ENCODE peak calls at places on chromosome 19, in ten cellular contexts. N, K, H, Q, Y, E, R, J, G and U are unnamed samples.

GRCh38 chr19:43812259-43812658 is 10.0 kb upstream of the LYPD5 start:
- DNase-seq in N (no peak), K (no peak), H (no peak), Q (no peak), Y (no peak), E (no peak), R (no peak), J (no peak), G (no peak), U (no peak)

GRCh38 chr19:19372656-19373416 is 32.6 kb upstream of the GATAD2A start:
- DNase-seq in N (peak; percentile 80), K (peak; percentile 48), H (peak; percentile 65), Q (no peak), Y (peak; percentile 38), E (peak; percentile 32), R (peak; percentile 58), J (no peak), G (no peak), U (no peak)

GRCh38 chr19:34853369-34853768 is 73.3 kb upstream of the ZNF30 start:
- DNase-seq in N (no peak), K (no peak), H (no peak), Q (no peak), Y (no peak), E (no peak), R (no peak), J (no peak), G (no peak), U (no peak)

GRCh38 chr19:12364391-12365093 is 941 bp downstream of the ZNF442 start:
- DNase-seq in N (peak; percentile 12), K (peak; percentile 16), H (peak; percentile 30), Q (peak; percentile 19), Y (peak; percentile 15), E (peak; percentile 22), R (peak; percentile 5), J (no peak), G (no peak), U (peak; percentile 20)

GRCh38 chr19:41792513-41793413 is 3.6 kb upstream of the CEACAM3 start:
- DNase-seq in N (peak; percentile 13), K (peak; percentile 30), H (peak; percentile 84), Q (peak; percentile 55), Y (peak; percentile 74), E (peak; percentile 71), R (peak; percentile 33), J (peak; percentile 28), G (no peak), U (peak; percentile 25)

GRCh38 chr19:355134-355533 is 10.5 kb upstream of the MIER2 start:
- DNase-seq in N (no peak), K (no peak), H (no peak), Q (no peak), Y (no peak), E (no peak), R (no peak), J (no peak), G (no peak), U (no peak)

GRCh38 chr19:18428173-18428836 is 9.1 kb downstream of the SSBP4 start:
- DNase-seq in N (no peak), K (no peak), H (no peak), Q (no peak), Y (no peak), E (no peak), R (no peak), J (no peak), G (no peak), U (no peak)

GRCh38 chr19:31338069-31338767 is 11.0 kb downstream of the TSHZ3 start:
- DNase-seq in N (peak; percentile 68), K (peak; percentile 49), H (peak; percentile 89), Q (no peak), Y (peak; percentile 79), E (peak; percentile 82), R (peak; percentile 92), J (peak; percentile 43), G (no peak), U (peak; percentile 48)

GRCh38 chr19:48578891-48579290 is 26.9 kb downstream of the SULT2B1 start:
- DNase-seq in N (no peak), K (peak; percentile 47), H (no peak), Q (no peak), Y (no peak), E (no peak), R (no peak), J (no peak), G (no peak), U (no peak)

GRCh38 chr19:57800696-57801095 is 14.0 kb downstream of the ZNF552 start:
- DNase-seq in N (no peak), K (no peak), H (peak; percentile 34), Q (no peak), Y (no peak), E (no peak), R (no peak), J (no peak), G (no peak), U (no peak)

GRCh38 chr19:4977299-4978174 is 8.6 kb downstream of the KDM4B start:
- DNase-seq in N (no peak), K (peak; percentile 91), H (no peak), Q (no peak), Y (no peak), E (peak; percentile 84), R (peak; percentile 93), J (peak; percentile 49), G (no peak), U (no peak)

GRCh38 chr19:12720851-12721655 is 2.7 kb downstream of the TNPO2 start:
- DNase-seq in N (no peak), K (peak; percentile 5), H (peak; percentile 43), Q (no peak), Y (peak; percentile 26), E (peak; percentile 20), R (peak; percentile 28), J (peak; percentile 33), G (no peak), U (no peak)

GRCh38 chr19:41682437-41682836 is 5.6 kb downstream of the CEACAM7 start:
- DNase-seq in N (no peak), K (no peak), H (no peak), Q (no peak), Y (no peak), E (no peak), R (no peak), J (no peak), G (no peak), U (no peak)

GRCh38 chr19:42090687-42091086 is 14.7 kb downstream of the ZNF574 start:
- DNase-seq in N (no peak), K (no peak), H (no peak), Q (no peak), Y (no peak), E (no peak), R (no peak), J (no peak), G (no peak), U (no peak)

GRCh38 chr19:6766357-6767080 is 716 bp downstream of the SH2D3A start:
- DNase-seq in N (no peak), K (no peak), H (no peak), Q (no peak), Y (no peak), E (no peak), R (no peak), J (no peak), G (no peak), U (no peak)

GRCh38 chr19:5395541-5395940 is 54.9 kb upstream of the PTPRS start:
- DNase-seq in N (no peak), K (no peak), H (no peak), Q (no peak), Y (no peak), E (no peak), R (no peak), J (no peak), G (no peak), U (no peak)

DNA sequence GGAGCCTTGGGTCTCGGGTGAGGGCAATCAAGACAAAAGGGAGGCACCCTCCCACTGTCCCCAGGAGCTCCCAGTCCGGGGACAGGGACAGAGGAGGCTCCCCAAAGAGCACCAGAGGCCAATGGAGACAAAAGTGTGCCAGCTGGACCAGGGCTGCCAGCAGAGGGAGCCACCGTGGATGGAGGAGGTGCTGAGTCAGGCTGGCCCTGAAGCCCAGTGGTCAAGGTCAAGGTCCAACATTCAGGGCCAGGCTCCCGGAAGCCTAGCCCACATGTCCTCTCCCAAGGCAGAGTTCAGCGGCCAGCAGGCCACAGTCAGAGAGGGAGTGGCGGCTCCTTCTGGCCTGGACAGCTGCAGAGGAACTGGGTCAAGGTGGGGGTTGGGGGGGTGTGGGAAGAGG is 8.4 kb downstream of the COL5A3 start:
- DNase-seq in N (peak; percentile 29), K (no peak), H (peak; percentile 72), Q (peak; percentile 47), Y (peak; percentile 75), E (peak; percentile 11), R (no peak), J (peak; percentile 67), G (no peak), U (peak; percentile 20)
- TF ChIP-seq CTCF in N (peak; percentile 45), K (peak; percentile 78), H (peak; percentile 90), Q (no peak), Y (peak; percentile 61), E (no peak), R (peak; percentile 50), J (peak; percentile 19), G (no peak), U (peak; percentile 39)

DNA sequence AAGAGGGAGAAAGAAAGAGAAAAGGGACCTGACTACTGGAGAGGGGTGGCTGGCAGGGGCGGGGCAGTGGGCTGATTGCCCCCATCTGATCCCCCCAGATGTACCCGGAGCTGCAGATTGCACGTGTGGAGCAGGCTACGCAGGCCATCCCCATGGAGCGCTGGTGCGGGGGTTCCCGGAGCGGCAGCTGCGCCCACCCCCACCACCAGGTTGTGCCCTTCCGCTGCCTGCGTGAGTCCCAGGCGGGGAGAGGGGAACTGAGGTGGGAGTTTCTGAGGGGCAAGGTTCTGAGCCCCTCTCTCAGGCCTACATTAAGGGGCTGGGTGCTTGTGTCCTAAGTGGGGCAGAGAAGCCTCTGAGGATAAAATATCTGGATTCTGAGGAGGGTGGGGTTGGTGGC is 2.4 kb downstream of the APLP1 start:
- DNase-seq in N (no peak), K (no peak), H (peak; percentile 67), Q (no peak), Y (peak; percentile 53), E (no peak), R (no peak), J (no peak), G (no peak), U (no peak)
- TF ChIP-seq CTCF in N (no peak), K (peak; percentile 31), H (peak; percentile 61), Q (no peak), Y (no peak), E (no peak), R (no peak), J (no peak), G (no peak), U (no peak)

GRCh38 chr19:1592755-1593628 is at the start of gene MBD3:
- DNase-seq in N (peak; percentile 91), K (peak; percentile 88), H (peak; percentile 97), Q (peak; percentile 95), Y (peak; percentile 90), E (peak; percentile 95), R (peak; percentile 95), J (peak; percentile 94), G (peak; percentile 84), U (peak; percentile 87)
- TF ChIP-seq CTCF in N (no peak), K (no peak), H (no peak), Q (no peak), Y (no peak), E (no peak), R (no peak), J (no peak), G (no peak), U (no peak)

DNA sequence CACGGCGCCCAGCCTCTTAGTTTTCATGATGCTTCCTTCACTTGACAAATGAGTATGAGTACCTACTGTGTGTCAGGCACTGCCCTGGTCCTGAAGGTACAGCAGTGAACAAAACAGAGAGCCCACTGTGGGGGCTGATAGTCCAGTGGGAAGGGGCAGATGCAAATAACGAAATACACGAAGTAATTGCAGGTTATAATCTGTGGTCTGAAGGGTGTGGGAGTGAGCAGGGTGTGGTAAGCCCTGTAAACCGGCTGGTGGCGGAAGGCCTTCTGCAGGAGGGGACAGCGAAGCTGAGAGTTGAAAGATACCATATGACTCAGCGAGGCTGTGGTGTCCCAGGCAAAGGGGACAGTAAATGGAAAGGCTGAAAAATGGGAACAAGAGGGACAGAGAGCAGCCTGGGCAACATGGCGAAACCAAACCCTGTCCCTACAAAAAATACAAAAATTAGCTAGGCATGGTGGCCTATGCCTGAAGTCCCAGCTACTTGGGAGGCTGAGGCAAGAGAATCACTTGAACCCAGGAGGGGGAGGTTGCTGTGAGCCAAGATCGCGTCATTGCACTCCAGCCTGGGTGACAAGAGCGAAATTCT is 60.5 kb downstream of the MAP4K1 start:
- DNase-seq in N (no peak), K (no peak), H (no peak), Q (no peak), Y (no peak), E (no peak), R (no peak), J (no peak), G (no peak), U (no peak)
- TF ChIP-seq CTCF in N (no peak), K (no peak), H (no peak), Q (no peak), Y (no peak), E (no peak), R (no peak), J (no peak), G (peak; percentile 9), U (no peak)